ENCODE peak calls at places on chromosomes 3 and 15, in five cellular contexts. V is IMR-90, Q is ovary, S is HCT116, C is HL-60. M is an unnamed sample.

GRCh38 chr3:60277376-60277800 is 973.9 kb downstream of the FHIT start:
- DNase-seq in V (no peak), Q (no peak), S (no peak), C (no peak), M (no peak)

GRCh38 chr15:58632789-58633188 is 116.7 kb downstream of the ADAM10 start:
- DNase-seq in V (peak), Q (no peak), S (no peak), C (no peak), M (no peak)

GRCh38 chr3:31833391-31834165 is 147.5 kb downstream of the OSBPL10 start:
- DNase-seq in V (no peak), Q (no peak), S (no peak), C (no peak), M (no peak)

GRCh38 chr15:80059786-80060489 is 462 bp downstream of the ZFAND6 start:
- DNase-seq in V (peak), Q (no peak), S (peak), C (no peak), M (peak)

GRCh38 chr3:138670409-138670808 is 61.8 kb downstream of the FAIM start:
- DNase-seq in V (no peak), Q (no peak), S (no peak), C (no peak), M (no peak)

GRCh38 chr3:107800705-107801104 is 277.9 kb downstream of the BBX start:
- DNase-seq in V (no peak), Q (no peak), S (no peak), C (no peak), M (no peak)

GRCh38 chr3:52397676-52398399 is 47.1 kb downstream of the SEMA3G start:
- DNase-seq in V (no peak), Q (no peak), S (no peak), C (no peak), M (peak)

GRCh38 chr15:98735895-98736617 is 87.7 kb downstream of the IGF1R start:
- DNase-seq in V (no peak), Q (no peak), S (no peak), C (no peak), M (no peak)

GRCh38 chr15:43776101-43776717 is 557 bp downstream of the ELL3 start:
- DNase-seq in V (no peak), Q (peak), S (no peak), C (no peak), M (peak)

GRCh38 chr15:80456517-80457497 is 52.6 kb downstream of the ARNT2 start:
- DNase-seq in V (peak), Q (no peak), S (no peak), C (no peak), M (no peak)

GRCh38 chr15:79682851-79683288 is 213.9 kb downstream of the MTHFS start:
- DNase-seq in V (peak), Q (no peak), S (no peak), C (no peak), M (no peak)

GRCh38 chr15:51706931-51707608 is 25.8 kb downstream of the SCG3 start:
- DNase-seq in V (no peak), Q (no peak), S (no peak), C (no peak), M (no peak)

GRCh38 chr3:128438488-128439072 is 28.1 kb downstream of the DNAJB8 start:
- DNase-seq in V (no peak), Q (no peak), S (no peak), C (no peak), M (no peak)

GRCh38 chr15:31239409-31239808 is 87.2 kb upstream of the KLF13 start:
- DNase-seq in V (no peak), Q (no peak), S (no peak), C (no peak), M (no peak)

GRCh38 chr15:101368086-101368780 is 73.2 kb upstream of the SNRPA1 start:
- DNase-seq in V (no peak), Q (no peak), S (no peak), C (no peak), M (no peak)

GRCh38 chr3:128424508-128425069 is 42.1 kb downstream of the DNAJB8 start:
- DNase-seq in V (peak), Q (no peak), S (peak), C (no peak), M (no peak)

GRCh38 chr3:147354621-147355020 is 51.7 kb downstream of the ZIC4 start:
- DNase-seq in V (no peak), Q (no peak), S (no peak), C (no peak), M (no peak)

GRCh38 chr3:8817486-8817885 is 48.1 kb upstream of the OXTR start:
- DNase-seq in V (no peak), Q (no peak), S (no peak), C (no peak), M (no peak)

GRCh38 chr3:12965999-12966846 is 107.0 kb downstream of the IQSEC1 start:
- DNase-seq in V (no peak), Q (peak), S (no peak), C (no peak), M (no peak)

GRCh38 chr3:30319713-30320112 is 286.7 kb upstream of the TGFBR2 start:
- DNase-seq in V (peak), Q (no peak), S (peak), C (no peak), M (peak)

GRCh38 chr3:64031540-64032533 is 8.5 kb upstream of the PSMD6 start:
- DNase-seq in V (no peak), Q (no peak), S (no peak), C (no peak), M (no peak)

GRCh38 chr3:53845103-53845880 is 927 bp downstream of the CHDH start:
- DNase-seq in V (peak), Q (peak), S (peak), C (no peak), M (peak)

GRCh38 chr15:29734917-29735572 is 87.2 kb downstream of the TJP1 start:
- DNase-seq in V (peak), Q (no peak), S (peak), C (no peak), M (no peak)

GRCh38 chr3:5576277-5577011 is 388.9 kb downstream of the EDEM1 start:
- DNase-seq in V (no peak), Q (no peak), S (no peak), C (no peak), M (no peak)

DNA sequence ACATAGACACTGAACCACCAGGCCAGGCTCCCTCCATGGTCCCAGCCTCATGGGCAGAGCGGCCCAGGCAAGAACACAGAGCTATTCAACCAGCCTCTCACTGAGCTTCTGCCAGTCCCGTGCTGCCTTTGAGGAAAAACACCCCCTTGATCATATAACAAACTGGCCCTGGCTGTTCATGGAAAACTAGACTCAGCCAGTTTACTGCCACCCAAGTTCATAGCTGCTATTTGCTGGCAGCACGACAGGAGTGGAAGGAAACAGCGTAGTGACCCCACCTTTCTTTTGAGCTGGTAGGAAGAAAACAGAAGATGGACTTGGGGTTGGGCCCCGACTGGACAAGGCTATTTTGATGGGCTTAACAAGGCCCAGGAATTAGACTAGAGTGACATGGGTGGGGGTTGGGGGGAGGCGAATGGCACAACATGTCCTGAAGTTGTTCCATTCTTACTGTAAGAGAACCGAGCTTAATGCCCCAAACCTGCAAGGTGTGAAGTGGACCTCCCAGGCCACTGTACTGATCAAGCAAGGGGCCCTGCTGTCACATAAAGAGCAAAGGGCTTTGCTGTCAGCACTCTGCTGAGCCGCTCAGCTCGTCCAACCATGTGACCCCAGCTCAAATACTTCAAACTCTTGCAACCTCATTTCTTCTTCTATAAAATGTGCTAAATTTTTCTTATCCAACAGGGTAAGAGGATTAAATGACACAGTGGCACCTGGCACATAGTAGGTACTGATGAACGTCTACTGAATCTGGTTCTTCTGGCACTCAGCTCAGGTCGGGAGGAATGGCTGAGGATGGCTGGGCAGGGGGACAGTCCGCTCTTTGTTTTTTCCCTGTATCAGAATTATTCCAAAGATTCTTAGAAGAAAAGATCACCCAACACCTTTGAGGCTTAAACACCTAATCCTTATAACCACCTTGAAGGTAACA is 1.5 kb downstream of the FBXL22 start:
- DNase-seq in V (no peak), Q (peak), S (no peak), C (no peak), M (peak)
- H3K27ac ChIP-seq in V (no peak), Q (peak), S (peak), C (peak), M (peak)

GRCh38 chr3:99919694-99920093 is 102.0 kb downstream of the CMSS1 start:
- DNase-seq in V (no peak), Q (no peak), S (no peak), C (no peak), M (no peak)
- H3K27ac ChIP-seq in V (no peak), Q (no peak), S (no peak), C (no peak), M (no peak)

GRCh38 chr15:69465253-69465652 is 12.6 kb downstream of the RPLP1 start:
- DNase-seq in V (no peak), Q (no peak), S (no peak), C (no peak), M (no peak)

GRCh38 chr15:69467636-69468035 is 15.0 kb downstream of the RPLP1 start:
- DNase-seq in V (no peak), Q (no peak), S (no peak), C (no peak), M (no peak)

GRCh38 chr15:69469467-69470191 is 17.0 kb downstream of the RPLP1 start:
- DNase-seq in V (peak), Q (no peak), S (no peak), C (no peak), M (no peak)

GRCh38 chr15:69466733-69467132 is 14.1 kb downstream of the RPLP1 start:
- DNase-seq in V (no peak), Q (no peak), S (no peak), C (no peak), M (no peak)

DNA sequence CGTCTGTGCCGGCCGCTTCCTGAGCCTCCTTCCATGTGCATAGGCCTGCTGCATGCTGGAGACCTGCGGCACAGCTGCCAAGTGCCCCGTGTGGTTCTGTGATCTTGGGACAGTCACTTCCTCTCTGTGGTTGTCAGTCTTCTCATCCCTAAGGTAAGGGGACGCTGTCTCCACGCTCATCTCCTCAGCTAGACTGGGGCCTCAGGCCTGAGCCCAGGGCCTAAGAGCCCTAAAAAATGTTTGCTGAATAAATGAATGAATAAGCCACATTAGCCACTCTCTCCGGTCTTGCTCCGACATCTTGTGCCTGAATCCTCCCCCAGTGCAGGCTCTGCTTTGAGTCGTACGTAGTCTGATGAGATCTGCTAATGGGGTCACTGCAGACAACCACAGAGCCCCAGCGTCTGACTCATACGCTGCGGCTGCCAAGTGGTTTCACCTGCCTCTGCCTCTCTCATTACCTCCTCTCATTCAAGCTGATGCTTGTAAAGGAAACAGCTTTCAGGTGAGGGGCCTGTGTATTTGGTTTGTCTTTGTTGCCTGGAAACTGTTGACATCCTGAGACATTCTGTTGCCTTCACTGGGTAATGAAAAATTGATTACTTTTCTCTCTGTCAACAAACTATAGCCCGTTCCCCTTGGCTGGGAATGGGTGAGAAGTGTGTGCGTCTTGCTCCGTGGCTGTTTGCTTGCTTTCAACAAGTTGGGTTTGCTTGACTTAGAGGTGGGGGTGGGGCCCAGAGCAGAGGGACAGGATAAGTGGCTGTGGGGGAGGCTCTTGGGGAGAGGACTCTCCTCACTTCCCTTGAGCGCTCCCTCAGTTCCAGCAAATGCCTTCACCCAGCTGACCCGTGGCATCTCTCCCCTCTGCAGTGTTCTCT is 15.9 kb downstream of the RPLP1 start:
- DNase-seq in V (peak), Q (no peak), S (no peak), C (peak), M (no peak)
- H3K27ac ChIP-seq in V (no peak), Q (no peak), S (no peak), C (peak), M (no peak)

GRCh38 chr3:111861396-111861795 is 2.3 kb downstream of the PHLDB2 start:
- DNase-seq in V (no peak), Q (no peak), S (no peak), C (no peak), M (no peak)
- H3K27ac ChIP-seq in V (peak), Q (no peak), S (peak), C (no peak), M (peak)